ENCODE peak calls at places on chromosomes 1 and 21, in four cellular contexts. Q is heart right ventricle, U is spleen, V is neural progenitor cell. E is an unnamed sample.

GRCh38 chr21:42056996-42057689 is 14.0 kb upstream of the UMODL1 start:
- DNase-seq in U (peak; percentile 68), Q (no peak), V (no peak), E (peak; percentile 75)

GRCh38 chr1:54967372-54967771 is 13.1 kb upstream of the TMEM61 start:
- DNase-seq in V (no peak), U (no peak), Q (no peak), E (no peak)

GRCh38 chr1:2642131-2642559 is 9.3 kb upstream of the MMEL1 start:
- DNase-seq in U (no peak), Q (no peak), V (no peak), E (no peak)

GRCh38 chr1:222732216-222733159 is 4.5 kb upstream of the FAM177B start:
- DNase-seq in U (no peak), Q (no peak), V (no peak), E (no peak)

GRCh38 chr1:240465531-240465940 is 146.4 kb downstream of the GREM2 start:
- DNase-seq in Q (no peak), V (peak; percentile 20), U (no peak), E (no peak)

GRCh38 chr1:156887324-156887723 is 6.2 kb upstream of the PEAR1 start:
- DNase-seq in V (no peak), Q (no peak), U (no peak), E (no peak)

GRCh38 chr1:172647110-172647564 is 11.8 kb upstream of the FASLG start:
- DNase-seq in U (no peak), Q (no peak), V (no peak), E (no peak)

GRCh38 chr1:227747382-227747781 is 12.1 kb downstream of the SNAP47 start:
- DNase-seq in V (no peak), Q (no peak), U (no peak), E (no peak)

GRCh38 chr1:151196292-151196800 is 2.0 kb upstream of the PIP5K1A start:
- DNase-seq in U (peak; percentile 47), V (peak; percentile 71), Q (peak; percentile 82), E (peak; percentile 65)

GRCh38 chr1:65813956-65814355 is 21.3 kb downstream of the PDE4B start:
- DNase-seq in U (no peak), V (no peak), Q (no peak), E (no peak)

GRCh38 chr1:240004086-240004749 is 87.5 kb upstream of the FMN2 start:
- DNase-seq in V (peak; percentile 31), U (no peak), Q (no peak), E (no peak)

GRCh38 chr1:24775901-24776300 is 30.7 kb downstream of the CLIC4 start:
- DNase-seq in Q (no peak), U (no peak), V (no peak), E (no peak)

GRCh38 chr1:67429528-67430357 is 459 bp downstream of the SERBP1 start:
- DNase-seq in Q (peak; percentile 16), V (peak; percentile 56), U (peak; percentile 89), E (peak; percentile 31)

GRCh38 chr1:195740862-195741261 is 867.4 kb downstream of the KCNT2 start:
- DNase-seq in V (no peak), Q (no peak), U (no peak), E (no peak)

GRCh38 chr1:76074321-76075187 is at the start of gene ST6GALNAC3:
- DNase-seq in V (peak; percentile 95), U (peak; percentile 95), Q (peak; percentile 65), E (peak; percentile 79)

GRCh38 chr1:214513394-214513793 is 38.0 kb downstream of the PTPN14 start:
- DNase-seq in U (no peak), Q (no peak), V (no peak), E (no peak)

GRCh38 chr1:214510477-214510876 is 40.9 kb downstream of the PTPN14 start:
- DNase-seq in U (no peak), Q (no peak), V (no peak), E (no peak)

GRCh38 chr1:214514032-214514818 is 37.2 kb downstream of the PTPN14 start:
- DNase-seq in U (no peak), V (peak; percentile 55), Q (no peak), E (no peak)

GRCh38 chr1:214510914-214511638 is 40.3 kb downstream of the PTPN14 start:
- DNase-seq in Q (no peak), V (no peak), U (no peak), E (no peak)

DNA sequence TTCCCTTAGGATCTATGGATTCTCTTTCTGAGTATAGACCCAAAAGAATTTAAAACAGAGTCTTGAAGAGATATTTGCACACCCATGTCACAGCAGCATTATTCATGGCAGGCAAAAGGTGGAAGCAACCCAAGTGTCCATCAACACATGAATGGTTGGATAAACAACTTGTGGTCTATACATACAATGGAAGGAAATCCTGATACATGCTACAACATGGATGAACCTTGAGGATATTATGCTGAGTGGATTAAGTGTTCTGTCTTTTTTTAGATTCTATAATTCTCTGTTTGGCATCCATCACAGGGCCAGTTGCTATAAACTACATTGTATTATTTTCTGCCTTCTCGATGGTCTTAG is 39.8 kb downstream of the PTPN14 start:
- DNase-seq in V (no peak), Q (no peak), U (no peak), E (no peak)
- H3K4me1 ChIP-seq in V (peaks cover 45% of the 10 kb centered on the region), Q (peaks cover 34% of the 10 kb centered on the region), U (peaks cover 11% of the 10 kb centered on the region), E (peaks cover 21% of the 10 kb centered on the region)

GRCh38 chr21:46661627-46662366 is 26.3 kb downstream of the PRMT2 start:
- DNase-seq in U (no peak), V (no peak), Q (no peak), E (no peak)
- H3K4me3 ChIP-seq in U (no peak overlapping the region), V (peak overlapping the region; percentile 16), Q (peak overlapping the region; percentile 25), E (no peak overlapping the region)

DNA sequence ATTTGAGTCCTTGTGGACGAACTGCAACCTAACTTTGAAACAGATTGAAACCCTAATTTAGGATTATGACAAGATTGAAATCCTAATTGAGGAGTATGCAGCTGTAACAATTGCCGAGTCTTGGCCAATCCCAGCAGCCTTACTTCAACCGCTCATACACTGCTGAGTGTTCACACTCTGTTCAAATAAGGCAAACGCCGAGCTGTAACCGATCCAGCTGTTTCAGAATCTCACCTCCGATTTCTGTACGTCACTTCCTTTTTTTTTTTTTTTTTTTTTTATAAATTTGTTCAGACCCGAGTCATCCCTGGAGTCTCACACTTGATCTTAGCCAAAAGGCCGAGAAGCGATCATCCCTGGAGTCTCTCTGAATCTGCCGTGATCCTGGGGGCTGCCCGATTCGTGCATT is 22.3 kb upstream of the ATP5PO start:
- DNase-seq in Q (no peak), U (no peak), V (no peak), E (no peak)
- H3K4me1 ChIP-seq in Q (peaks cover 5% of the 10 kb centered on the region), U (peaks cover 24% of the 10 kb centered on the region), V (no peaks in the 10 kb centered on the region), E (no peaks in the 10 kb centered on the region)

DNA sequence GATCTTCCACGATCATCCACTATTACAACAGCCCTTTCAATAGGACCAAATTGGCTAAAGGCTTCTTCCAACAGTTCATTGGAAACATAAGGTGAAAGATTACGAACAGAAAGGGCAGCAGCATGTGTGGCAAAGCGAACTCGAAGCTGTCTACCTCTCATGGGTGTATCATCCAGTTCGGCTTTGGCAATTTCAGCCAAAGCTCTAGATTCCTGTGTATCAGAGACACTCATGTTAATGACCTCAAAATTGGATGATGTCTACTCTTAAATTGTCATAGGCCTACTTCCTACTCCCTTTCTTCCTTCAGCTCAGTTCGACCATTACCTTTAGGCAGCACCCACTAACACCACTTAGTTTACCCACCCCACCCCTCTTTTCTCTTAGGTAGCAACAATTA is 2.2 kb downstream of the SFPQ start:
- DNase-seq in V (no peak), Q (no peak), U (no peak), E (no peak)
- H3K4me3 ChIP-seq in V (peak overlapping the region; percentile 98), Q (peak overlapping the region; percentile 93), U (peak overlapping the region; percentile 94), E (peak overlapping the region; percentile 37)

GRCh38 chr1:117367769-117368059 is 465 bp downstream of the MAN1A2 start:
- DNase-seq in V (peak; percentile 26), Q (no peak), U (no peak), E (no peak)

GRCh38 chr1:117366982-117367768 is at the start of gene MAN1A2:
- DNase-seq in V (peak; percentile 90), Q (peak; percentile 91), U (peak; percentile 98), E (peak; percentile 90)

GRCh38 chr1:117370071-117370470 is 2.8 kb downstream of the MAN1A2 start:
- DNase-seq in Q (no peak), U (no peak), V (no peak), E (no peak)

GRCh38 chr1:117366281-117366981 is 818 bp upstream of the MAN1A2 start:
- DNase-seq in U (peak; percentile 97), V (peak; percentile 92), Q (peak; percentile 84), E (peak; percentile 83)

GRCh38 chr1:117368116-117369108 is 1.2 kb downstream of the MAN1A2 start:
- DNase-seq in Q (no peak), U (no peak), V (peak; percentile 22), E (no peak)
- H3K4me1 ChIP-seq in Q (peaks cover 58% of the 10 kb centered on the region), U (peaks cover 71% of the 10 kb centered on the region), V (peaks cover 38% of the 10 kb centered on the region), E (peaks cover 35% of the 10 kb centered on the region)

GRCh38 chr1:204359474-204360255 is at the start of gene PLEKHA6:
- DNase-seq in Q (peak; percentile 49), U (no peak), V (peak; percentile 71), E (no peak)
- H3K4me3 ChIP-seq in Q (no peak within 1 kb of the TSS), U (no peak within 1 kb of the TSS), V (peak within 1 kb of the TSS; percentile 38), E (no peak within 1 kb of the TSS)

GRCh38 chr21:31290765-31291164 is 53.3 kb downstream of the TIAM1 start:
- DNase-seq in V (no peak), Q (no peak), U (no peak), E (no peak)
- H3K4me1 ChIP-seq in V (peaks cover 4% of the 10 kb centered on the region), Q (no peaks in the 10 kb centered on the region), U (no peaks in the 10 kb centered on the region), E (no peaks in the 10 kb centered on the region)

GRCh38 chr1:9892563-9893528 is 17.2 kb downstream of the CTNNBIP1 start:
- DNase-seq in V (peak; percentile 65), U (peak; percentile 32), Q (peak; percentile 49), E (peak; percentile 39)

GRCh38 chr1:9891207-9891606 is 18.9 kb downstream of the CTNNBIP1 start:
- DNase-seq in U (no peak), Q (no peak), V (peak; percentile 84), E (no peak)

GRCh38 chr1:9890224-9890731 is 19.8 kb downstream of the CTNNBIP1 start:
- DNase-seq in Q (peak; percentile 63), V (peak; percentile 70), U (no peak), E (no peak)

GRCh38 chr1:9889411-9889810 is 20.7 kb downstream of the CTNNBIP1 start:
- DNase-seq in V (no peak), U (no peak), Q (no peak), E (no peak)

DNA sequence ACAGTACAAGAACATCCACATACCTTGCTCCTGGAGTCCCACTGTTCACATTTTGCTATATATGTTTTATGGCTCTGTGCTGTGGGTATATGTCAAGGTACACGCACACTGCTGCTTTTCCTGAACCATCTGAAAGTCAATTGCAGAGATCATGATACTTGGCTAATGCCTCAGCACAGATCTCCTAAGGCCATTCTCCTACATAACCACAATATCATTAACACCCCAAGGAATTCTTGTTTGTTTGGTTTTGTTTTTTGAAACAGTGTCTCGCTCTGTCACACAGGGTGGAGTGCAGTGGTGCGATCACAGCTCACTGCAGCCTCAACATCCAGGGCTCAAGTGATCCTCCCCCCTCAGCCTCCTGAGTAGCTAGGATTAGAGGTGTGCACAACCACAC is 16.0 kb downstream of the CTNNBIP1 start:
- DNase-seq in V (no peak), U (no peak), Q (no peak), E (no peak)
- H3K4me3 ChIP-seq in V (no peak overlapping the region), U (no peak overlapping the region), Q (no peak overlapping the region), E (no peak overlapping the region)

E was measured in lung.